ENCODE peak calls at places on chromosomes 1 and 21, in five cellular contexts. S, V, Q, K and J are unnamed samples.

GRCh38 chr21:45533731-45534571 is 8.3 kb downstream of the SLC19A1 start:
- DNase-seq in Q (no peak), K (no peak), V (no peak), S (no peak), J (peak; percentile 39)

GRCh38 chr21:37986751-37987399 is 70.6 kb upstream of the KCNJ6 start:
- DNase-seq in K (peak; percentile 92), S (no peak), Q (no peak), V (no peak), J (no peak)

GRCh38 chr1:99766378-99766800 is at the start of gene FRRS1:
- DNase-seq in Q (no peak), V (peak; percentile 57), K (peak; percentile 15), S (peak; percentile 17), J (no peak)

GRCh38 chr1:153608742-153609584 is 4.0 kb downstream of the S100A16 start:
- DNase-seq in V (peak; percentile 82), K (no peak), Q (peak; percentile 69), S (no peak), J (no peak)

GRCh38 chr1:42730988-42731387 is 9.0 kb downstream of the CLDN19 start:
- DNase-seq in S (no peak), Q (no peak), V (no peak), K (no peak), J (no peak)

GRCh38 chr21:44737706-44738354 is 26.5 kb upstream of the TSPEAR start:
- DNase-seq in V (no peak), S (no peak), K (no peak), Q (no peak), J (no peak)

GRCh38 chr1:196393742-196394141 is 214.5 kb downstream of the KCNT2 start:
- DNase-seq in S (no peak), K (no peak), V (no peak), Q (no peak), J (no peak)

GRCh38 chr1:203186446-203187305 is at the start of gene CHI3L1:
- DNase-seq in Q (peak; percentile 49), S (no peak), K (no peak), V (peak; percentile 66), J (peak; percentile 66)

GRCh38 chr21:21213297-21213696 is 215.1 kb downstream of the NCAM2 start:
- DNase-seq in K (no peak), Q (no peak), V (no peak), S (no peak), J (no peak)

GRCh38 chr1:12513176-12513575 is 104.8 kb downstream of the DHRS3 start:
- DNase-seq in Q (no peak), V (no peak), S (no peak), K (no peak), J (no peak)